ENCODE peak calls at places on chromosomes 1 and 21, in four cellular contexts. B is esophagus squamous epithelium, I is NT2/D1, H is tibial nerve. C is an unnamed sample.

GRCh38 chr1:110548381-110548780 is 29.4 kb upstream of the KCNA10 start:
- DNase-seq in H (no peak), I (no peak), B (no peak), C (no peak)

GRCh38 chr1:74690909-74691308 is 17.3 kb upstream of the ERICH3 start:
- DNase-seq in H (no peak), B (no peak), I (no peak), C (no peak)

GRCh38 chr1:32223683-32224082 is 1.5 kb downstream of the EIF3I start:
- DNase-seq in H (no peak), I (no peak), B (no peak), C (no peak)

GRCh38 chr1:14704846-14705245 is 106.4 kb downstream of the KAZN start:
- DNase-seq in H (no peak), B (no peak), I (no peak), C (no peak)

GRCh38 chr1:239212841-239213240 is 173.5 kb upstream of the CHRM3 start:
- DNase-seq in B (no peak), H (no peak), I (no peak), C (no peak)

GRCh38 chr1:19495816-19496528 is 10.6 kb upstream of the CAPZB start:
- DNase-seq in I (no peak), B (no peak), H (no peak), C (no peak)

GRCh38 chr1:46011121-46011695 is 121.2 kb downstream of the PIK3R3 start:
- DNase-seq in H (no peak), B (no peak), I (no peak), C (no peak)

GRCh38 chr1:19429611-19430010 is 55.7 kb downstream of the CAPZB start:
- DNase-seq in B (no peak), I (no peak), H (no peak), C (no peak)

GRCh38 chr1:148307583-148308185 is 155.6 kb upstream of the NBPF11 start:
- DNase-seq in B (no peak), I (no peak), H (no peak), C (no peak)

GRCh38 chr1:35557118-35557610 is at the start of gene KIAA0319L:
- DNase-seq in B (peak; percentile 74), I (no peak), H (no peak), C (no peak)

GRCh38 chr1:17732475-17732874 is 22.7 kb upstream of the ACTL8 start:
- DNase-seq in I (no peak), H (no peak), B (no peak), C (no peak)

GRCh38 chr21:42440187-42440792 is 36.6 kb downstream of the UBASH3A start:
- DNase-seq in B (no peak), H (no peak), I (no peak), C (no peak)

GRCh38 chr1:116847688-116848531 is 61.8 kb upstream of the PTGFRN start:
- DNase-seq in I (no peak), H (no peak), B (no peak), C (no peak)

GRCh38 chr1:11940260-11940921 is 5.9 kb downstream of the PLOD1 start:
- DNase-seq in I (no peak), B (no peak), H (no peak), C (no peak)

GRCh38 chr1:230860617-230861384 is 7.5 kb downstream of the C1orf198 start:
- DNase-seq in H (no peak), I (no peak), B (no peak), C (no peak)

GRCh38 chr1:33036526-33037503 is at the start of gene AK2:
- DNase-seq in I (peak; percentile 99), H (peak; percentile 91), B (peak; percentile 76), C (peak; percentile 86)

GRCh38 chr1:50163674-50164073 is 55.0 kb downstream of the ELAVL4 start:
- DNase-seq in B (no peak), I (peak; percentile 54), H (no peak), C (no peak)

GRCh38 chr1:19405195-19405760 is 80.1 kb downstream of the CAPZB start:
- DNase-seq in I (no peak), H (no peak), B (no peak), C (no peak)

GRCh38 chr21:26489781-26490180 is 83.3 kb downstream of the CYYR1 start:
- DNase-seq in H (no peak), B (no peak), I (no peak), C (no peak)

GRCh38 chr1:228544921-228545591 is 57.9 kb downstream of the RNF187 start:
- DNase-seq in B (no peak), I (no peak), H (no peak), C (no peak)

GRCh38 chr1:198298653-198299052 is 141.9 kb downstream of the NEK7 start:
- DNase-seq in B (no peak), I (peak; percentile 16), H (no peak), C (no peak)

GRCh38 chr21:35344582-35344981 is 295.5 kb upstream of the RUNX1 start:
- DNase-seq in I (no peak), B (no peak), H (no peak), C (no peak)

GRCh38 chr1:113369040-113369439 is 21.3 kb upstream of the MAGI3 start:
- DNase-seq in I (no peak), H (no peak), B (no peak), C (no peak)

GRCh38 chr21:43810505-43811261 is 21.3 kb downstream of the RRP1 start:
- DNase-seq in H (peak; percentile 72), I (peak; percentile 71), B (no peak), C (peak; percentile 77)

DNA sequence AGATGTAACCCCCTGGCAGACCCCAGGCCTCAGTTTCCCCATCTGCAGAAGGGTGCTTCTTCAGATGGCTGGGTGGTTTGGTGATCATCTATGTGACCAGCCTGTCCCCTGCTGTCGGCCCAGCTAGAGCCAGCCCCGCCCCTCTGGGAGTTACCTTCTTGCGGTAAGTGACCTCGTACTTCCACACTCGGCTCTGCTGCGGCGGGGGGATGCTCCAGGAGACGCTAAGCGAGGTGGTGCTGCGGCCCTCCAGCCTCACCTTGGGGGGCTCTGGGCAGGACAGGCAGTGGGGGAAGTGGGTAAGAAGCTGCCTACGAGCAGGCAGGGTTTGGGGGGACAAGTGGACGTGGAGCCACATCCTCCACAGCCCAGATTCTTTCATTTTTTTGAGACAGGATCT is 20.4 kb downstream of the EPHA2 start:
- DNase-seq in B (no peak), I (no peak), H (no peak), C (no peak)
- H3K4me1 ChIP-seq in B (peaks cover 7% of the 10 kb centered on the region), I (peaks cover 18% of the 10 kb centered on the region), H (no peaks in the 10 kb centered on the region), C (no peaks in the 10 kb centered on the region)

DNA sequence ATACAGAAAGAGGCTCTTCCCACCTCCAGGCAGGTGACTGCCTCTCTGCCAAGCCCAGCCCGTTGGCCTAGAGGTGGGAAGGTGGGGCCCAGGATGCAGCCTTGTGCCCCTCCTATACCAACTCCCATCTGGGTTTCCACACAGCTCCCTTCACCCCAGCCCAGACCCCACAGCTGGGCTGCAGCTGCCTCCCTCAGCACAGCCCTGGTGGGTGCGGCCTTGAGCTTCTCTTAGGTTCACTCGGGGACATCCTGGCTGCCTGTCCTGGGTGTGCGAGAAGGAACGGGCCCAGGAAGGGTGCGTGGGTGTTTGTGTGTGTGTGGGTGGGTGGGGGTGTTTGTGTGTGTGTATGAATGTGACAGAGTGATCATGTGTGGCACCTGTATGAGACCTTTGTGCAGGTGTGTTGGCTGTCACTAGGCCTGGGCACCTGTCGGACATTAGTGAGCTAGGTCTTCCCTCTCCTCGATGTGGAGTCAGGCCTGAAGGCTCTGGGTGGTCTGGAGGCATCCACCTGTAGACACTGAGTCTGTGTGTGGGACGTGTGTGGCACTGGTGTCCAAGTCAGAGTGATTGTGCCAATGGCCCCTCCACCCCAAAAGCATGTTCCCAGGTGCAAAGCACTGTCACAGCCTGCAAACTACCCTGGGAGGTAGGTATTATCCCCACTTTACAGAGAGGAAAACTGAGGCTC is 30.7 kb downstream of the FOXO6 start:
- DNase-seq in I (no peak), B (no peak), H (no peak), C (no peak)
- H3K4me1 ChIP-seq in I (peaks cover 34% of the 10 kb centered on the region), B (peaks cover 8% of the 10 kb centered on the region), H (no peaks in the 10 kb centered on the region), C (no peaks in the 10 kb centered on the region)

GRCh38 chr1:235077163-235077540 is 51.5 kb downstream of the TOMM20 start:
- DNase-seq in B (no peak), H (no peak), I (no peak), C (no peak)
- H3K4me1 ChIP-seq in B (peaks cover 43% of the 10 kb centered on the region), H (no peaks in the 10 kb centered on the region), I (peaks cover 20% of the 10 kb centered on the region), C (peaks cover 25% of the 10 kb centered on the region)

DNA sequence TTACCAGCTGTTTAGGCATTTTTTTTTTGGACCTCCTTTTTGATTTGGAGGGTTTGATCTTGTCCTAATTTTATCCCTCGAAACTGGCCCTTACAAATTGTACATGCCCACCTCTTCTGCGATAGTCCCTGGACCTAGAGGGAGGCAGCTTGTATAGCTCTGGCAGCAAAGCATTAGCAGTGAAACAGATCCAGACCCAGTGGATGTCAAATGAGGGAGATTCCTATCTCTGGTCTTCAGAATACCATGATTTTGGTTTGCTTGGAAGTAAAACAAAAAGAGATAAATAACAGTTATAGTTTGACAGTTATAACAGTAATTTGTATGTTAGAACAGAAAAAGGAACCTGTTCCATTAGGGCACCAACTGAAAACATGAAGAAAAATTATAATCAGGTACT is 123.6 kb downstream of the MIS18A start:
- DNase-seq in I (no peak), B (no peak), H (no peak), C (no peak)
- H3K4me1 ChIP-seq in I (no peaks in the 10 kb centered on the region), B (no peaks in the 10 kb centered on the region), H (no peaks in the 10 kb centered on the region), C (no peaks in the 10 kb centered on the region)

GRCh38 chr1:155946633-155947219 is 5.3 kb downstream of the RXFP4 start:
- DNase-seq in H (no peak), B (no peak), I (no peak), C (no peak)
- H3K4me1 ChIP-seq in H (no peaks in the 10 kb centered on the region), B (peaks cover 12% of the 10 kb centered on the region), I (peaks cover 16% of the 10 kb centered on the region), C (peaks cover 36% of the 10 kb centered on the region)

GRCh38 chr1:184598403-184598802 is 156.3 kb downstream of the EDEM3 start:
- DNase-seq in I (no peak), B (no peak), H (no peak), C (no peak)
- H3K4me1 ChIP-seq in I (no peaks in the 10 kb centered on the region), B (no peaks in the 10 kb centered on the region), H (no peaks in the 10 kb centered on the region), C (no peaks in the 10 kb centered on the region)

GRCh38 chr1:21668232-21669032 is 725 bp downstream of the RAP1GAP start:
- DNase-seq in H (no peak), B (no peak), I (no peak), C (no peak)

GRCh38 chr1:21666572-21667320 is 2.4 kb downstream of the RAP1GAP start:
- DNase-seq in B (no peak), I (no peak), H (no peak), C (no peak)

GRCh38 chr1:21669033-21669286 is 197 bp downstream of the RAP1GAP start:
- DNase-seq in B (no peak), H (no peak), I (no peak), C (no peak)

GRCh38 chr1:21665711-21666571 is 3.2 kb downstream of the RAP1GAP start:
- DNase-seq in H (no peak), B (no peak), I (no peak), C (no peak)

DNA sequence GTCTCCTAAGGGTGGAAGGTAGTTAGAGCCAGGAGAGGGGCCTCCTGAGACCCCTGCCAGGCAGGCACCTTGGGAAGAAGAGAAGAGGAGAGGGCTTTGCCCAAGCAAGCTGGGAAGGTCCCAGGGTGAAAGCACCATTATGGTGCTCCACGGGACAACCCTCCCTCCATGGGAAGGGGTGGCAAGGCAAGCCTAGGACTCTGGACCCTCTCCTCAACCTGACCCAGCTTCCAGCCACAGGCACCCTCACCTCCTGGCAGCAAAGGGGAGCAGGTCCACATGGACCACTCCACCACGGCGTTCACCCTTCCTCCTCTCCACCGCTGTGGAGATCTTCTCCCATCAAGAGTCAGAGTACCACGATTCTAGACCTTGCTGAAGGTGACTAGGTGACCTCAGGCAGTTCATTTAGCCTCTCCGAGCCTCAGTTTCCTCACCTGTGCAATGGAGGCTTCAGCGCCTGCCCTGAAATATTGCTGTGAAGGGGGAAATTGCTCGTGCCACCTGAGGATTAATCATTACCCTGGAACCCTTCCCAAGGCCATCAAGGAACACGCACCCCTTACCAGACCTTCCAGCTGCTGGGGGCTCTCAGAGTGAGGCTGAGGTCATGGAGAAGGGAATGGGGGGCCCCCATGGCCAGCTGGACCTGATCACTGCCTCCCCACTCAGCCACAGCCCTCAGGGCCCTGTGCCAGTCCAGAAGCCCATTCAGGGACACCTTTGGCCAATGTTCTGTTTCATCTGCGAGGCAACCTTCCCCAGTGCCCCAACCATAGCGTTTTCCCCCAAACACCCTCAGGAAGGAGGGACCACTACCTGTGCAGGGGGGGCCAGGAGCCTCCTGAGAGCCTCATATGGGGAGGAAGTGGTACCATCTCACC is 1.6 kb downstream of the RAP1GAP start:
- DNase-seq in H (no peak), B (no peak), I (no peak), C (no peak)
- H3K4me1 ChIP-seq in H (no peaks in the 10 kb centered on the region), B (peaks cover 19% of the 10 kb centered on the region), I (peaks cover 24% of the 10 kb centered on the region), C (peaks cover 15% of the 10 kb centered on the region)

C was measured in CD4-positive, alpha-beta memory T cell.